ENCODE peak calls at places on chromosomes 12 and 14, in five cellular contexts. One of them, this sample, is unnamed.

GRCh38 chr12:100820314-100820713 is 25.7 kb downstream of the ANO4 start:
- DNase-seq in endothelial cell: no peak
- DNase-seq in right lobe of liver: no peak
- DNase-seq in lower leg skin: no peak
- DNase-seq in fibroblast of lung: peak
- DNase-seq in this sample: no peak

GRCh38 chr12:46832084-46832704 is 6.4 kb upstream of the SLC38A4 start:
- DNase-seq in endothelial cell: no peak
- DNase-seq in lower leg skin: no peak
- DNase-seq in right lobe of liver: peak
- DNase-seq in fibroblast of lung: no peak
- DNase-seq in this sample: no peak

GRCh38 chr12:53795927-53796326 is 44.1 kb upstream of the CISTR start:
- DNase-seq in endothelial cell: no peak
- DNase-seq in lower leg skin: no peak
- DNase-seq in fibroblast of lung: no peak
- DNase-seq in right lobe of liver: no peak
- DNase-seq in this sample: no peak

GRCh38 chr12:83017001-83017400 is 330.3 kb downstream of the TMTC2 start:
- DNase-seq in right lobe of liver: no peak
- DNase-seq in lower leg skin: no peak
- DNase-seq in fibroblast of lung: peak
- DNase-seq in endothelial cell: no peak
- DNase-seq in this sample: no peak

GRCh38 chr14:75044760-75045159 is 6.5 kb downstream of the MLH3 start:
- DNase-seq in lower leg skin: no peak
- DNase-seq in right lobe of liver: no peak
- DNase-seq in fibroblast of lung: no peak
- DNase-seq in endothelial cell: no peak
- DNase-seq in this sample: no peak

GRCh38 chr12:46663297-46663696 is 162.5 kb downstream of the SLC38A4 start:
- DNase-seq in fibroblast of lung: no peak
- DNase-seq in lower leg skin: no peak
- DNase-seq in endothelial cell: no peak
- DNase-seq in right lobe of liver: no peak
- DNase-seq in this sample: no peak

GRCh38 chr12:13147688-13148531 is 44.4 kb upstream of the GSG1 start:
- DNase-seq in right lobe of liver: no peak
- DNase-seq in endothelial cell: no peak
- DNase-seq in lower leg skin: no peak
- DNase-seq in fibroblast of lung: no peak
- DNase-seq in this sample: no peak

GRCh38 chr12:132886529-132887477 is 602 bp downstream of the CHFR start:
- DNase-seq in endothelial cell: peak
- DNase-seq in lower leg skin: no peak
- DNase-seq in right lobe of liver: peak
- DNase-seq in fibroblast of lung: no peak
- DNase-seq in this sample: no peak

GRCh38 chr12:25372969-25373368 is 122.2 kb upstream of the KRAS start:
- DNase-seq in lower leg skin: no peak
- DNase-seq in fibroblast of lung: no peak
- DNase-seq in right lobe of liver: no peak
- DNase-seq in endothelial cell: no peak
- DNase-seq in this sample: no peak

GRCh38 chr14:65258391-65258790 is 154.1 kb upstream of the FUT8 start:
- DNase-seq in right lobe of liver: no peak
- DNase-seq in endothelial cell: no peak
- DNase-seq in fibroblast of lung: peak
- DNase-seq in lower leg skin: no peak
- DNase-seq in this sample: no peak

GRCh38 chr12:124510301-124510970 is 57.0 kb downstream of the NCOR2 start:
- DNase-seq in lower leg skin: no peak
- DNase-seq in right lobe of liver: no peak
- DNase-seq in endothelial cell: no peak
- DNase-seq in fibroblast of lung: no peak
- DNase-seq in this sample: no peak

GRCh38 chr14:104462651-104463630 is 116.6 kb upstream of the C14orf180 start:
- DNase-seq in fibroblast of lung: no peak
- DNase-seq in right lobe of liver: no peak
- DNase-seq in endothelial cell: no peak
- DNase-seq in lower leg skin: no peak
- DNase-seq in this sample: no peak

GRCh38 chr14:103104389-103104653 is 9.8 kb downstream of the EXOC3L4 start:
- DNase-seq in lower leg skin: no peak
- DNase-seq in endothelial cell: no peak
- DNase-seq in right lobe of liver: peak
- DNase-seq in fibroblast of lung: no peak
- DNase-seq in this sample: no peak

GRCh38 chr14:21070610-21071224 is 613 bp downstream of the ARHGEF40 start:
- DNase-seq in fibroblast of lung: peak
- DNase-seq in endothelial cell: peak
- DNase-seq in right lobe of liver: peak
- DNase-seq in lower leg skin: no peak
- DNase-seq in this sample: peak

GRCh38 chr12:89346741-89347324 is 5.5 kb downstream of the DUSP6 start:
- DNase-seq in right lobe of liver: no peak
- DNase-seq in endothelial cell: peak
- DNase-seq in fibroblast of lung: peak
- DNase-seq in lower leg skin: no peak
- DNase-seq in this sample: no peak

GRCh38 chr12:17076335-17076734 is 470.4 kb upstream of the LMO3 start:
- DNase-seq in right lobe of liver: no peak
- DNase-seq in lower leg skin: no peak
- DNase-seq in endothelial cell: no peak
- DNase-seq in fibroblast of lung: peak
- DNase-seq in this sample: no peak

GRCh38 chr12:47080725-47081502 is 1.2 kb upstream of the AMIGO2 start:
- DNase-seq in endothelial cell: peak
- DNase-seq in right lobe of liver: peak
- DNase-seq in fibroblast of lung: peak
- DNase-seq in lower leg skin: peak
- DNase-seq in this sample: no peak

GRCh38 chr14:70842851-70843462 is 33.6 kb upstream of the MAP3K9 start:
- DNase-seq in lower leg skin: no peak
- DNase-seq in fibroblast of lung: no peak
- DNase-seq in endothelial cell: no peak
- DNase-seq in right lobe of liver: no peak
- DNase-seq in this sample: no peak

GRCh38 chr14:39177168-39177545 is 2.1 kb downstream of the PNN start:
- DNase-seq in right lobe of liver: no peak
- DNase-seq in endothelial cell: no peak
- DNase-seq in lower leg skin: no peak
- DNase-seq in fibroblast of lung: no peak
- DNase-seq in this sample: no peak

GRCh38 chr14:83251402-83251801 is 1717.7 kb upstream of the SEL1L start:
- DNase-seq in lower leg skin: no peak
- DNase-seq in right lobe of liver: no peak
- DNase-seq in endothelial cell: no peak
- DNase-seq in fibroblast of lung: no peak
- DNase-seq in this sample: no peak

GRCh38 chr14:65156568-65157366 is 54.5 kb upstream of the MAX start:
- DNase-seq in right lobe of liver: no peak
- DNase-seq in endothelial cell: no peak
- DNase-seq in fibroblast of lung: peak
- DNase-seq in lower leg skin: peak
- DNase-seq in this sample: no peak

GRCh38 chr12:39443704-39444234 is 849 bp upstream of the KIF21A start:
- DNase-seq in right lobe of liver: no peak
- DNase-seq in endothelial cell: peak
- DNase-seq in lower leg skin: no peak
- DNase-seq in fibroblast of lung: peak
- DNase-seq in this sample: no peak

GRCh38 chr14:104095426-104096310 is 10.2 kb downstream of the ASPG start:
- DNase-seq in endothelial cell: no peak
- DNase-seq in lower leg skin: no peak
- DNase-seq in fibroblast of lung: no peak
- DNase-seq in right lobe of liver: no peak
- DNase-seq in this sample: no peak

GRCh38 chr12:108817909-108818308 is 39.5 kb downstream of the SSH1 start:
- DNase-seq in lower leg skin: no peak
- DNase-seq in right lobe of liver: no peak
- DNase-seq in fibroblast of lung: no peak
- DNase-seq in endothelial cell: no peak
- DNase-seq in this sample: no peak

GRCh38 chr14:105085766-105086165 is 20.5 kb upstream of the GPR132 start:
- DNase-seq in lower leg skin: no peak
- DNase-seq in endothelial cell: no peak
- DNase-seq in fibroblast of lung: no peak
- DNase-seq in right lobe of liver: no peak
- DNase-seq in this sample: no peak

GRCh38 chr14:30988509-30988908 is 36.9 kb upstream of the AP4S1 start:
- DNase-seq in right lobe of liver: no peak
- DNase-seq in endothelial cell: no peak
- DNase-seq in lower leg skin: no peak
- DNase-seq in fibroblast of lung: peak
- DNase-seq in this sample: no peak

GRCh38 chr12:96196781-96197180 is 2.6 kb downstream of the ELK3 start:
- DNase-seq in right lobe of liver: no peak
- DNase-seq in lower leg skin: no peak
- DNase-seq in endothelial cell: no peak
- DNase-seq in fibroblast of lung: peak
- DNase-seq in this sample: no peak

GRCh38 chr14:37697489-37698121 is 102.2 kb downstream of the TTC6 start:
- DNase-seq in endothelial cell: no peak
- DNase-seq in fibroblast of lung: peak
- DNase-seq in lower leg skin: no peak
- DNase-seq in right lobe of liver: no peak
- DNase-seq in this sample: no peak

GRCh38 chr14:51167587-51168219 is 72.3 kb upstream of the TMX1 start:
- DNase-seq in fibroblast of lung: peak
- DNase-seq in endothelial cell: no peak
- DNase-seq in lower leg skin: peak
- DNase-seq in right lobe of liver: no peak
- DNase-seq in this sample: no peak

GRCh38 chr12:96906849-96907664 is at the start of gene NEDD1:
- DNase-seq in right lobe of liver: peak
- DNase-seq in endothelial cell: peak
- DNase-seq in lower leg skin: peak
- DNase-seq in fibroblast of lung: peak
- DNase-seq in this sample: peak

GRCh38 chr12:104177663-104178501 is 37.7 kb upstream of the TXNRD1 start:
- DNase-seq in fibroblast of lung: peak
- DNase-seq in right lobe of liver: peak
- DNase-seq in lower leg skin: peak
- DNase-seq in endothelial cell: no peak
- DNase-seq in this sample: no peak

GRCh38 chr14:37708481-37708880 is 113.1 kb downstream of the TTC6 start:
- DNase-seq in lower leg skin: no peak
- DNase-seq in endothelial cell: no peak
- DNase-seq in fibroblast of lung: peak
- DNase-seq in right lobe of liver: no peak
- DNase-seq in this sample: no peak

GRCh38 chr12:51374856-51375255 is 16.4 kb downstream of the GALNT6 start:
- DNase-seq in lower leg skin: no peak
- DNase-seq in endothelial cell: no peak
- DNase-seq in right lobe of liver: no peak
- DNase-seq in fibroblast of lung: no peak
- DNase-seq in this sample: no peak

GRCh38 chr12:6374781-6375150 is 597 bp downstream of the SCNN1A start:
- DNase-seq in fibroblast of lung: no peak
- DNase-seq in lower leg skin: no peak
- DNase-seq in endothelial cell: no peak
- DNase-seq in right lobe of liver: no peak
- DNase-seq in this sample: no peak

GRCh38 chr12:6376965-6377666 is 1.8 kb upstream of the SCNN1A start:
- DNase-seq in fibroblast of lung: no peak
- DNase-seq in lower leg skin: no peak
- DNase-seq in endothelial cell: no peak
- DNase-seq in right lobe of liver: no peak
- DNase-seq in this sample: no peak

GRCh38 chr12:6375269-6376078 is at the start of gene SCNN1A:
- DNase-seq in right lobe of liver: no peak
- DNase-seq in fibroblast of lung: no peak
- DNase-seq in lower leg skin: no peak
- DNase-seq in endothelial cell: no peak
- DNase-seq in this sample: no peak

GRCh38 chr12:6377667-6377994 is 2.3 kb upstream of the SCNN1A start:
- DNase-seq in endothelial cell: no peak
- DNase-seq in lower leg skin: no peak
- DNase-seq in right lobe of liver: peak
- DNase-seq in fibroblast of lung: no peak
- DNase-seq in this sample: no peak

GRCh38 chr12:6376079-6376941 is 947 bp upstream of the SCNN1A start:
- DNase-seq in fibroblast of lung: peak
- DNase-seq in right lobe of liver: no peak
- DNase-seq in lower leg skin: no peak
- DNase-seq in endothelial cell: peak
- DNase-seq in this sample: no peak
- TF ChIP-seq CTCF in fibroblast of lung: peak
- TF ChIP-seq CTCF in right lobe of liver: peak
- TF ChIP-seq CTCF in lower leg skin: no peak
- TF ChIP-seq CTCF in endothelial cell: no peak
- TF ChIP-seq CTCF in this sample: peak

GRCh38 chr12:102876883-102877282 is 40.2 kb downstream of the PAH start:
- DNase-seq in endothelial cell: peak
- DNase-seq in right lobe of liver: no peak
- DNase-seq in lower leg skin: no peak
- DNase-seq in fibroblast of lung: no peak
- DNase-seq in this sample: no peak
- TF ChIP-seq CTCF in endothelial cell: no peak
- TF ChIP-seq CTCF in right lobe of liver: no peak
- TF ChIP-seq CTCF in lower leg skin: no peak
- TF ChIP-seq CTCF in fibroblast of lung: no peak
- TF ChIP-seq CTCF in this sample: peak

GRCh38 chr12:22083167-22083566 is 37.1 kb downstream of the CMAS start:
- DNase-seq in right lobe of liver: no peak
- DNase-seq in lower leg skin: peak
- DNase-seq in fibroblast of lung: peak
- DNase-seq in endothelial cell: no peak
- DNase-seq in this sample: no peak
- TF ChIP-seq CTCF in right lobe of liver: peak
- TF ChIP-seq CTCF in lower leg skin: no peak
- TF ChIP-seq CTCF in fibroblast of lung: peak
- TF ChIP-seq CTCF in endothelial cell: peak
- TF ChIP-seq CTCF in this sample: peak

DNA sequence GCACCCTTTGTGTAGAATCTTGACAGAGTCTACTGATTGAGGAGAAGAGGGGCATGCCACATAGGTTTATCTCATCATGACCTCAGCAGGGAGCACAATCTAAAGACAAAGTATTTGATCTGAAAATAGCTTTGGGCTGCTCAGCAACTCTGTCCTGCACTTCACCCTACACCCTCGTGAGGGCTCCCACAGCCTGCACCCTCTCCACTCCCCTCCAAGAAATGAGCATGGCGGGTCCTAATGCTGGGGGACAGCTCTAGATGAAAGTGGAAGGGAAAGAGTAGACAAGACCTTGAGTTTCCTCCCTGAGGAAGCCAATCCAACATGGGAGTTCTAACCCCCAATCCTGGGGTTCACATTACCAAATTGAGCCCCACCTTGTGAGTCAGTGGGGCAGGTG is 10.7 kb upstream of the KRT5 start:
- DNase-seq in endothelial cell: no peak
- DNase-seq in right lobe of liver: no peak
- DNase-seq in lower leg skin: no peak
- DNase-seq in fibroblast of lung: no peak
- DNase-seq in this sample: no peak
- TF ChIP-seq CTCF in endothelial cell: no peak
- TF ChIP-seq CTCF in right lobe of liver: no peak
- TF ChIP-seq CTCF in lower leg skin: no peak
- TF ChIP-seq CTCF in fibroblast of lung: no peak
- TF ChIP-seq CTCF in this sample: no peak

GRCh38 chr12:65986047-65986446 is 144.5 kb downstream of the LLPH start:
- DNase-seq in right lobe of liver: no peak
- DNase-seq in fibroblast of lung: no peak
- DNase-seq in lower leg skin: no peak
- DNase-seq in endothelial cell: no peak
- DNase-seq in this sample: no peak
- TF ChIP-seq CTCF in right lobe of liver: no peak
- TF ChIP-seq CTCF in fibroblast of lung: no peak
- TF ChIP-seq CTCF in lower leg skin: no peak
- TF ChIP-seq CTCF in endothelial cell: no peak
- TF ChIP-seq CTCF in this sample: no peak